ENCODE peak calls at places on chromosomes 16 and 17, in eight cellular contexts. G is endothelial cell; Q is putamen; L is NCI-H1436 treated with DMSO at 0.1 percent for 48 hours; S is effector CD4-positive, alpha-beta T cell; T is ELR; B is neural progenitor cell; H is COLO829. J is an unnamed sample.

GRCh38 chr16:86166414-86166813 is 267.5 kb downstream of the IRF8 start:
- DNase-seq in B (no peak), Q (no peak), G (no peak), S (no peak), H (no peak), L (no peak), T (no peak), J (no peak)

GRCh38 chr16:74521691-74522090 is 85.2 kb downstream of the GLG1 start:
- DNase-seq in T (peak; percentile 59), H (no peak), G (no peak), S (no peak), Q (peak; percentile 45), L (no peak), B (no peak), J (peak; percentile 62)

GRCh38 chr17:42537826-42538451 is 1.9 kb downstream of the NAGLU start:
- DNase-seq in L (no peak), Q (no peak), B (no peak), S (no peak), H (no peak), T (no peak), G (no peak), J (peak; percentile 79)

GRCh38 chr17:19386974-19387920 is at the start of gene MFAP4:
- DNase-seq in S (no peak), B (peak; percentile 80), G (no peak), L (peak; percentile 67), Q (no peak), T (peak; percentile 38), H (no peak), J (peak; percentile 93)

GRCh38 chr16:54175552-54176375 is 110.8 kb downstream of the IRX3 start:
- DNase-seq in S (no peak), L (no peak), H (no peak), T (no peak), B (no peak), G (no peak), Q (no peak), J (no peak)

GRCh38 chr16:84356591-84357116 is 11.7 kb upstream of the ATP2C2 start:
- DNase-seq in Q (peak; percentile 96), S (no peak), T (no peak), B (peak; percentile 58), G (no peak), H (peak; percentile 68), L (no peak), J (peak; percentile 52)

GRCh38 chr17:57329380-57330214 is 73.3 kb downstream of the MSI2 start:
- DNase-seq in B (no peak), G (no peak), S (no peak), T (no peak), H (no peak), L (no peak), Q (no peak), J (no peak)

GRCh38 chr17:60653569-60653968 is 24.1 kb upstream of the BCAS3 start:
- DNase-seq in B (no peak), S (no peak), G (no peak), Q (no peak), L (no peak), H (no peak), T (no peak), J (no peak)

GRCh38 chr16:84228321-84228838 is 11.4 kb downstream of the KCNG4 start:
- DNase-seq in H (peak; percentile 91), S (no peak), B (peak; percentile 31), Q (no peak), T (peak; percentile 96), L (no peak), G (no peak), J (peak; percentile 99)